ENCODE peak calls at places on chromosomes 6 and 20, in seven cellular contexts. L is cardiac muscle cell, M is glutamatergic neuron, K is IMR-90, S is mucosa of descending colon, B is left lung, Y is H9. R is an unnamed sample.

GRCh38 chr6:5695260-5696245 is 311.2 kb downstream of the NRN1 start:
- DNase-seq in L (peak; percentile 51), M (no peak), K (peak; percentile 79), S (peak; percentile 17), B (no peak), Y (no peak), R (no peak)

GRCh38 chr6:11012976-11013375 is 31.1 kb downstream of the ELOVL2 start:
- DNase-seq in L (peak; percentile 45), M (no peak), K (no peak), S (no peak), B (no peak), Y (no peak), R (no peak)

GRCh38 chr6:30820196-30820595 is 64.1 kb upstream of the DDR1 start:
- DNase-seq in L (peak; percentile 67), M (no peak), K (peak; percentile 80), S (peak; percentile 76), B (no peak), Y (no peak), R (no peak)

GRCh38 chr20:63127700-63128364 is 88.1 kb downstream of the YTHDF1 start:
- DNase-seq in L (no peak), M (no peak), K (no peak), S (no peak), B (no peak), Y (no peak), R (no peak)

GRCh38 chr6:163356324-163356723 is 58.2 kb upstream of the QKI start:
- DNase-seq in L (peak; percentile 87), M (no peak), K (peak; percentile 71), S (peak; percentile 26), B (peak; percentile 74), Y (peak; percentile 64), R (no peak)

GRCh38 chr6:25263602-25264001 is 15.6 kb upstream of the CARMIL1 start:
- DNase-seq in L (peak; percentile 7), M (no peak), K (peak; percentile 40), S (no peak), B (no peak), Y (no peak), R (no peak)

GRCh38 chr20:57159193-57159851 is 107.1 kb downstream of the BMP7 start:
- DNase-seq in L (no peak), M (no peak), K (no peak), S (no peak), B (no peak), Y (no peak), R (no peak)

GRCh38 chr20:10125757-10126156 is 91.0 kb downstream of the ANKEF1 start:
- DNase-seq in L (peak; percentile 13), M (no peak), K (peak; percentile 21), S (no peak), B (no peak), Y (no peak), R (no peak)

GRCh38 chr6:135331002-135331401 is 149.9 kb downstream of the MYB start:
- DNase-seq in L (peak; percentile 40), M (no peak), K (peak; percentile 25), S (no peak), B (no peak), Y (no peak), R (no peak)

GRCh38 chr20:1827974-1828785 is 67.0 kb upstream of the SIRPA start:
- DNase-seq in L (peak; percentile 61), M (no peak), K (no peak), S (peak; percentile 73), B (no peak), Y (no peak), R (no peak)

GRCh38 chr6:42045538-42046460 is 4.5 kb upstream of the TAF8 start:
- DNase-seq in L (peak; percentile 93), M (no peak), K (peak; percentile 73), S (peak; percentile 91), B (peak; percentile 91), Y (peak; percentile 73), R (no peak)

GRCh38 chr6:44003345-44004061 is 123.7 kb downstream of the MRPL14 start:
- DNase-seq in L (no peak), M (no peak), K (no peak), S (no peak), B (peak; percentile 31), Y (peak; percentile 59), R (peak; percentile 23)

GRCh38 chr20:7152071-7152470 is 384.6 kb downstream of the BMP2 start:
- DNase-seq in L (no peak), M (no peak), K (no peak), S (no peak), B (no peak), Y (no peak), R (no peak)

GRCh38 chr6:127515234-127515793 is 3.8 kb downstream of the MTCL3 start:
- DNase-seq in L (peak; percentile 38), M (peak; percentile 48), K (no peak), S (no peak), B (no peak), Y (peak; percentile 82), R (peak; percentile 51)
- TF ChIP-seq CTCF in L (peak; percentile 19), M (no peak), K (peak; percentile 23), S (no peak), B (no peak), Y (peak; percentile 43), R (no peak)

GRCh38 chr6:33053230-33053629 is 20.2 kb downstream of the HLA-DPA1 start:
- DNase-seq in L (peak; percentile 41), M (no peak), K (peak; percentile 2), S (no peak), B (no peak), Y (no peak), R (no peak)

GRCh38 chr6:33050013-33050800 is 23.2 kb downstream of the HLA-DPA1 start:
- DNase-seq in L (no peak), M (no peak), K (no peak), S (no peak), B (no peak), Y (no peak), R (no peak)

GRCh38 chr6:33052627-33053026 is 20.8 kb downstream of the HLA-DPA1 start:
- DNase-seq in L (no peak), M (no peak), K (no peak), S (no peak), B (no peak), Y (no peak), R (no peak)

DNA sequence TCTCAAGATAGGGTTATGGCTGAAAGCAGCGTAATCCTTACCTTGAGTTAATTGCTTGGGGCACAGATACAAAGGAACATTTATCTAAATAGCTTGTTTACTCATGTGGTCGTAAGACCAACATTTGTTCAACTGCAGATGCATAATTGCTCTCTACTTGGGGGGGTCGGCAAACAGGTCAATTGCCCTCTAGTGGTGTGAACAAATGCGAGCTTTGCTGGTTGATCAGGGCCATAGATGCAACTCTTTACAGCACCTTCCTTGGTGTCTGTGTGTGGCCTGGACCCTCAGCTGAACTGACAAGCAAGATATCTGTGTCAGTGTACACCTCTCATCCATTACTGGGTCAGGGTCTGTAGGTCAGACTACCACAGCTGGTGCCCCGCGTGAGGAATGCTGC is 24.1 kb downstream of the HLA-DPA1 start:
- DNase-seq in L (no peak), M (no peak), K (no peak), S (no peak), B (no peak), Y (peak; percentile 39), R (no peak)
- TF ChIP-seq CTCF in L (peak; percentile 24), M (no peak), K (no peak), S (no peak), B (no peak), Y (peak; percentile 61), R (no peak)

GRCh38 chr6:27687154-27688013 is 214.5 kb upstream of the ZNF184 start:
- DNase-seq in L (peak; percentile 72), M (peak; percentile 95), K (peak; percentile 62), S (peak; percentile 89), B (peak; percentile 79), Y (peak; percentile 96), R (peak; percentile 87)
- TF ChIP-seq CTCF in L (peak; percentile 78), M (peak; percentile 58), K (peak; percentile 63), S (peak; percentile 51), B (peak; percentile 25), Y (peak; percentile 76), R (peak; percentile 45)

GRCh38 chr20:16096756-16097326 is 476.4 kb downstream of the KIF16B start:
- DNase-seq in L (no peak), M (no peak), K (no peak), S (no peak), B (no peak), Y (no peak), R (no peak)

GRCh38 chr20:16095241-16095640 is 478.0 kb downstream of the KIF16B start:
- DNase-seq in L (no peak), M (no peak), K (no peak), S (no peak), B (no peak), Y (no peak), R (no peak)

GRCh38 chr20:16098890-16099639 is 474.2 kb downstream of the KIF16B start:
- DNase-seq in L (no peak), M (no peak), K (no peak), S (no peak), B (no peak), Y (no peak), R (no peak)

GRCh38 chr20:16100111-16100510 is 473.1 kb downstream of the KIF16B start:
- DNase-seq in L (no peak), M (no peak), K (no peak), S (no peak), B (no peak), Y (no peak), R (no peak)

DNA sequence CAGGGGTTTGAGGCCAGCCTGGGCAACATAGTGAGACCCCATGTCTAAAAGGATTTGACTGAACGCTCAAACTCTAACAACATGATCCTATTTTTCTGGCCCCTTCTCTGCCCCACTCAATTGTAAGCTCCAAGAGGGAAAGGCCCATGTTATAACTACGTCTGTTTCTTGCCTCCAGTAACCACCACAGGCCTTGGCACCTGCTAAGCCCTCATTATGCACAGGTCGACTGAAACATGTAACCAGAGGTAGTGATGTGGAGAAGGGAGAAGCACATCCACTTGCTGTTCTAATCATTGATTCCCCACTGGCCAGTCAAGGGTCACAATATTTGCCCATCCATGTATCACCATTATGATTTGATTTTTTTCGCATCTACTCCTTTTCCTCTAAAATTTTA is 475.5 kb downstream of the KIF16B start:
- DNase-seq in L (no peak), M (no peak), K (no peak), S (no peak), B (no peak), Y (no peak), R (no peak)
- TF ChIP-seq CTCF in L (no peak), M (no peak), K (no peak), S (no peak), B (no peak), Y (no peak), R (no peak)

R was measured in endothelial cell.